ENCODE peak calls at places on chromosomes 2 and 18, in six cellular contexts. K, X, R, C, O and N are unnamed samples.

GRCh38 chr18:2223859-2224258 is 347.4 kb downstream of the METTL4 start:
- DNase-seq in K (peak; percentile 71), X (no peak), R (no peak), C (peak; percentile 7), O (no peak), N (peak; percentile 37)

GRCh38 chr2:86298411-86299390 is 38.7 kb downstream of the REEP1 start:
- DNase-seq in K (peak; percentile 72), X (no peak), R (no peak), C (no peak), O (no peak), N (peak; percentile 26)

GRCh38 chr2:171272039-171272438 is 111.3 kb upstream of the TLK1 start:
- DNase-seq in K (peak; percentile 76), X (peak; percentile 43), R (peak; percentile 68), C (no peak), O (peak; percentile 11), N (peak; percentile 92)

GRCh38 chr2:26816893-26817292 is 31.0 kb downstream of the CENPA start:
- DNase-seq in K (peak; percentile 82), X (no peak), R (no peak), C (no peak), O (no peak), N (no peak)

GRCh38 chr2:232523682-232524597 is 2.0 kb upstream of the CHRND start:
- DNase-seq in K (peak; percentile 94), X (peak; percentile 32), R (no peak), C (peak; percentile 47), O (peak; percentile 63), N (peak; percentile 25)

GRCh38 chr2:176129825-176130152 is 284 bp downstream of the HOXD8 start:
- DNase-seq in K (peak; percentile 61), X (no peak), R (no peak), C (no peak), O (no peak), N (no peak)

GRCh38 chr18:43350176-43350575 is 72.9 kb upstream of the SYT4 start:
- DNase-seq in K (no peak), X (no peak), R (no peak), C (no peak), O (no peak), N (no peak)

GRCh38 chr2:240958366-240959213 is 39.8 kb upstream of the SNED1 start:
- DNase-seq in K (no peak), X (peak; percentile 19), R (no peak), C (no peak), O (no peak), N (no peak)

GRCh38 chr2:111236027-111236426 is 115.3 kb downstream of the BCL2L11 start:
- DNase-seq in K (peak; percentile 34), X (peak; percentile 64), R (no peak), C (no peak), O (peak; percentile 24), N (no peak)

GRCh38 chr18:46133534-46133933 is 29.3 kb downstream of the HAUS1 start:
- DNase-seq in K (no peak), X (no peak), R (no peak), C (no peak), O (no peak), N (no peak)

GRCh38 chr2:66113116-66113515 is 321.8 kb upstream of the MEIS1 start:
- DNase-seq in K (no peak), X (no peak), R (no peak), C (no peak), O (no peak), N (no peak)

GRCh38 chr2:11746807-11747459 is 501 bp downstream of the LPIN1 start:
- DNase-seq in K (peak; percentile 81), X (peak; percentile 41), R (no peak), C (no peak), O (peak; percentile 67), N (no peak)

GRCh38 chr2:148545387-148546256 is 98.9 kb upstream of the EPC2 start:
- DNase-seq in K (no peak), X (no peak), R (no peak), C (no peak), O (no peak), N (no peak)

GRCh38 chr18:48488388-48488850 is 50.4 kb upstream of the CTIF start:
- DNase-seq in K (peak; percentile 79), X (peak; percentile 95), R (peak; percentile 86), C (no peak), O (no peak), N (peak; percentile 82)

GRCh38 chr2:16126141-16126968 is 186.0 kb downstream of the MYCN start:
- DNase-seq in K (peak; percentile 24), X (no peak), R (no peak), C (no peak), O (no peak), N (no peak)

GRCh38 chr2:237434916-237435315 is 21.0 kb upstream of the COL6A3 start:
- DNase-seq in K (no peak), X (no peak), R (no peak), C (peak; percentile 65), O (no peak), N (peak; percentile 84)

GRCh38 chr18:77197073-77197472 is 52.6 kb upstream of the GALR1 start:
- DNase-seq in K (peak; percentile 69), X (no peak), R (no peak), C (no peak), O (no peak), N (no peak)

GRCh38 chr2:41937464-41937861 is 110.4 kb upstream of the PKDCC start:
- DNase-seq in K (peak; percentile 86), X (no peak), R (no peak), C (no peak), O (no peak), N (peak; percentile 62)

GRCh38 chr2:125858366-125858765 is 797.6 kb upstream of the GYPC start:
- DNase-seq in K (no peak), X (no peak), R (no peak), C (no peak), O (no peak), N (no peak)

GRCh38 chr18:41745166-41746049 is 209.6 kb upstream of the PIK3C3 start:
- DNase-seq in K (peak; percentile 91), X (peak; percentile 61), R (no peak), C (peak; percentile 31), O (no peak), N (peak; percentile 30)

GRCh38 chr2:160534249-160534648 is 40.6 kb upstream of the RBMS1 start:
- DNase-seq in K (no peak), X (no peak), R (no peak), C (no peak), O (no peak), N (peak; percentile 29)

GRCh38 chr2:71422786-71423185 is 30.6 kb upstream of the DYSF start:
- DNase-seq in K (no peak), X (no peak), R (no peak), C (no peak), O (no peak), N (no peak)

GRCh38 chr2:211789984-211790383 is 748.6 kb downstream of the ERBB4 start:
- DNase-seq in K (no peak), X (no peak), R (no peak), C (no peak), O (no peak), N (no peak)

GRCh38 chr2:100584811-100585210 is 22.0 kb downstream of the PDCL3 start:
- DNase-seq in K (no peak), X (no peak), R (no peak), C (no peak), O (no peak), N (no peak)

GRCh38 chr2:240508832-240509545 is 48.8 kb downstream of the ANKMY1 start:
- DNase-seq in K (peak; percentile 14), X (no peak), R (no peak), C (no peak), O (no peak), N (no peak)

GRCh38 chr2:400988-401679 is 113.2 kb upstream of the ALKAL2 start:
- DNase-seq in K (peak; percentile 59), X (no peak), R (no peak), C (no peak), O (no peak), N (no peak)

GRCh38 chr2:128359841-128360240 is 41.2 kb upstream of the HS6ST1 start:
- DNase-seq in K (peak; percentile 36), X (no peak), R (no peak), C (no peak), O (no peak), N (no peak)

GRCh38 chr2:11856095-11856494 is 109.7 kb downstream of the LPIN1 start:
- DNase-seq in K (no peak), X (no peak), R (no peak), C (no peak), O (no peak), N (no peak)

GRCh38 chr2:105257981-105258380 is 16.4 kb downstream of the GPR45 start:
- DNase-seq in K (no peak), X (no peak), R (no peak), C (no peak), O (no peak), N (peak; percentile 68)

GRCh38 chr18:35610089-35610488 is 28.5 kb downstream of the GALNT1 start:
- DNase-seq in K (peak; percentile 71), X (no peak), R (no peak), C (no peak), O (no peak), N (no peak)

GRCh38 chr2:158912765-158913164 is 55.7 kb upstream of the TANC1 start:
- DNase-seq in K (no peak), X (no peak), R (no peak), C (no peak), O (no peak), N (no peak)

GRCh38 chr2:119333833-119334232 is 32.8 kb downstream of the C2orf76 start:
- DNase-seq in K (no peak), X (no peak), R (no peak), C (no peak), O (no peak), N (no peak)

GRCh38 chr18:69250305-69251151 is 150.2 kb upstream of the DOK6 start:
- DNase-seq in K (no peak), X (no peak), R (peak; percentile 4), C (peak; percentile 3), O (no peak), N (peak; percentile 79)
- H3K4me3 ChIP-seq in K (no peak overlapping the region), X (no peak overlapping the region), R (no peak overlapping the region), C (no peak overlapping the region), O (no peak overlapping the region), N (no peak overlapping the region)

GRCh38 chr2:5977477-5977876 is 285.3 kb downstream of the SOX11 start:
- DNase-seq in K (no peak), X (no peak), R (no peak), C (no peak), O (no peak), N (no peak)
- TF ChIP-seq CTCF in K (peak; percentile 64), X (no peak), R (peak; percentile 17), C (no peak), O (no peak), N (no peak)

GRCh38 chr2:113869253-113869652 is 20.6 kb upstream of the ACTR3 start:
- DNase-seq in K (no peak), X (no peak), R (no peak), C (no peak), O (no peak), N (no peak)
- H3K4me3 ChIP-seq in K (no peak overlapping the region), X (no peak overlapping the region), R (no peak overlapping the region), C (no peak overlapping the region), O (no peak overlapping the region), N (no peak overlapping the region)

DNA sequence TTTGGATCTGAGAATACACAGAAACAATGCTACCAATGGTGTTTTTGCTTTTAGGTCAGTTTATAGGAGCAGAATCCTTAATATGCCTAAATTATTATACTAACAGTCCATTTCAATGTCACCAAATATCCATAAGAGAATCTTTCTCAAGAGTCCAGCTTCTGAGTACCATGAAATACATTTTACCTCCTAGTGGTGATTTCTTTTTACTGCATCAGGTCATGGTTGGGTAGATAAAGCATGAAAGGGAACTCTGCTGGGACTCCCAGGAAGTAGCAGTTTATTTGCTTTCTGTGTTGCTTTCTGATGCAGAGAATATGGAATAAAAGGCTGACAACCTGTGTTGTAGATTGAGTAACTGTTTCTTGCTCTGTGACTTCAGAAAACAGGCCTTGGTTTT is 115.6 kb downstream of the PPP1R1C start:
- DNase-seq in K (no peak), X (no peak), R (no peak), C (peak; percentile 5), O (no peak), N (no peak)
- TF ChIP-seq CTCF in K (peak; percentile 71), X (no peak), R (no peak), C (peak; percentile 8), O (no peak), N (peak; percentile 25)